ENCODE peak calls at places on chromosomes 3 and 15, in five cellular contexts. G, V, Z, B and T are unnamed samples.

GRCh38 chr15:98647774-98648653 is at the start of gene IGF1R:
- DNase-seq in Z (peak; percentile 88), G (no peak), B (peak; percentile 83), V (peak; percentile 88), T (peak; percentile 86)

GRCh38 chr3:119147494-119147893 is 1.5 kb downstream of the TEX55 start:
- DNase-seq in Z (no peak), B (no peak), V (no peak), G (no peak), T (no peak)

GRCh38 chr15:87031545-87032230 is 952.0 kb downstream of the AGBL1 start:
- DNase-seq in B (no peak), Z (no peak), V (no peak), G (no peak), T (no peak)

GRCh38 chr3:187027531-187027936 is 97.2 kb downstream of the ST6GAL1 start:
- DNase-seq in B (peak; percentile 77), G (no peak), V (no peak), Z (peak; percentile 37), T (no peak)

GRCh38 chr3:172317984-172318383 is 130.3 kb downstream of the GHSR start:
- DNase-seq in V (peak; percentile 96), B (no peak), G (peak; percentile 53), Z (no peak), T (peak; percentile 75)

GRCh38 chr15:100902436-100903190 is 16.5 kb upstream of the LRRK1 start:
- DNase-seq in V (peak; percentile 77), B (no peak), Z (no peak), G (no peak), T (no peak)

GRCh38 chr3:170033489-170033888 is 4.3 kb upstream of the GPR160 start:
- DNase-seq in Z (peak; percentile 29), G (no peak), B (peak; percentile 20), V (no peak), T (no peak)

GRCh38 chr15:84668221-84668982 is 10.4 kb upstream of the NMB start:
- DNase-seq in V (no peak), Z (no peak), B (no peak), G (no peak), T (no peak)

GRCh38 chr3:167350245-167350862 is 29.7 kb downstream of the ZBBX start:
- DNase-seq in Z (no peak), V (peak; percentile 15), G (no peak), B (no peak), T (no peak)

GRCh38 chr3:158330820-158331219 is 220.9 kb downstream of the RSRC1 start:
- DNase-seq in Z (no peak), V (no peak), B (no peak), G (no peak), T (no peak)

GRCh38 chr3:136465296-136465695 is 215.2 kb downstream of the PCCB start:
- DNase-seq in V (no peak), B (no peak), G (peak; percentile 22), Z (no peak), T (peak; percentile 7)

GRCh38 chr15:80768158-80768557 is 11.0 kb upstream of the CEMIP start:
- DNase-seq in B (no peak), G (no peak), V (no peak), Z (no peak), T (no peak)

GRCh38 chr3:66038726-66039589 is at the start of gene MAGI1:
- DNase-seq in B (no peak), V (peak; percentile 96), Z (peak; percentile 29), G (peak; percentile 86), T (peak; percentile 93)

GRCh38 chr3:19147905-19148767 is at the start of gene KCNH8:
- DNase-seq in B (peak; percentile 5), V (no peak), Z (peak; percentile 36), G (no peak), T (no peak)

GRCh38 chr15:79283252-79284048 is 928 bp downstream of the ANKRD34C start:
- DNase-seq in V (peak; percentile 19), Z (peak; percentile 42), B (peak; percentile 7), G (no peak), T (peak; percentile 4)

GRCh38 chr15:39976291-39977274 is 42.7 kb downstream of the EIF2AK4 start:
- DNase-seq in Z (no peak), B (peak; percentile 16), G (no peak), V (peak; percentile 69), T (peak; percentile 42)

GRCh38 chr3:17640466-17640865 is 102.0 kb downstream of the TBC1D5 start:
- DNase-seq in Z (no peak), G (no peak), B (no peak), V (peak; percentile 33), T (no peak)

GRCh38 chr3:51311055-51311454 is 74.0 kb upstream of the MANF start:
- DNase-seq in V (peak; percentile 40), B (no peak), Z (no peak), G (no peak), T (no peak)

GRCh38 chr3:193771011-193771697 is 178.1 kb downstream of the OPA1 start:
- DNase-seq in G (no peak), Z (no peak), B (no peak), V (no peak), T (no peak)

GRCh38 chr15:77021803-77022381 is 27.0 kb downstream of the PSTPIP1 start:
- DNase-seq in G (peak; percentile 77), B (peak; percentile 47), V (peak; percentile 24), Z (peak; percentile 65), T (peak; percentile 5)